ENCODE peak calls at places on chromosomes 3 and 15, in eight cellular contexts. U, A, V, R, P, I, L and G are unnamed samples.

GRCh38 chr3:51799879-51800757 is 21.1 kb upstream of the IQCF6 start:
- DNase-seq in L (peak; percentile 61), R (no peak), V (peak; percentile 86), U (peak; percentile 50), P (peak; percentile 33), A (no peak), I (peak; percentile 66), G (peak; percentile 56)

GRCh38 chr15:71788646-71789579 is 21.4 kb upstream of the NR2E3 start:
- DNase-seq in P (no peak), A (no peak), I (peak; percentile 33), U (no peak), V (no peak), L (no peak), R (no peak), G (no peak)

GRCh38 chr3:57943525-57944312 is 64.5 kb upstream of the FLNB start:
- DNase-seq in P (no peak), A (no peak), R (no peak), L (no peak), U (no peak), I (no peak), V (no peak), G (no peak)

GRCh38 chr15:25830844-25831443 is 32.2 kb downstream of the ATP10A start:
- DNase-seq in I (no peak), L (no peak), A (peak; percentile 71), U (no peak), R (no peak), V (peak; percentile 95), P (no peak), G (no peak)

GRCh38 chr3:40452057-40452456 is 5.1 kb upstream of the RPL14 start:
- DNase-seq in V (no peak), A (no peak), I (no peak), R (no peak), P (no peak), U (no peak), L (no peak), G (no peak)

GRCh38 chr3:127457746-127458145 is 132.8 kb downstream of the TPRA1 start:
- DNase-seq in P (no peak), R (no peak), U (no peak), A (no peak), I (no peak), V (no peak), L (no peak), G (no peak)

GRCh38 chr3:128422762-128423524 is 43.7 kb downstream of the DNAJB8 start:
- DNase-seq in I (peak; percentile 44), R (no peak), L (no peak), P (no peak), V (no peak), A (no peak), U (no peak), G (no peak)

GRCh38 chr15:54045397-54045796 is 67.2 kb downstream of the UNC13C start:
- DNase-seq in R (no peak), I (no peak), A (no peak), P (no peak), U (no peak), L (no peak), V (no peak), G (no peak)

GRCh38 chr3:61589856-61590255 is 28.5 kb downstream of the PTPRG start:
- DNase-seq in A (no peak), U (no peak), P (no peak), R (no peak), L (no peak), V (peak; percentile 94), I (no peak), G (no peak)

GRCh38 chr15:35206060-35206675 is 121.1 kb upstream of the NANOGP8 start:
- DNase-seq in A (no peak), V (peak; percentile 49), L (no peak), I (no peak), P (no peak), R (no peak), U (no peak), G (peak; percentile 36)

GRCh38 chr15:80536231-80536630 is 132.0 kb downstream of the ARNT2 start:
- DNase-seq in A (no peak), I (no peak), V (no peak), L (no peak), U (no peak), R (no peak), P (no peak), G (no peak)

GRCh38 chr3:81218023-81218422 is 543.4 kb downstream of the GBE1 start:
- DNase-seq in P (no peak), U (peak; percentile 8), A (no peak), V (peak; percentile 31), R (no peak), I (peak; percentile 59), L (no peak), G (no peak)

DNA sequence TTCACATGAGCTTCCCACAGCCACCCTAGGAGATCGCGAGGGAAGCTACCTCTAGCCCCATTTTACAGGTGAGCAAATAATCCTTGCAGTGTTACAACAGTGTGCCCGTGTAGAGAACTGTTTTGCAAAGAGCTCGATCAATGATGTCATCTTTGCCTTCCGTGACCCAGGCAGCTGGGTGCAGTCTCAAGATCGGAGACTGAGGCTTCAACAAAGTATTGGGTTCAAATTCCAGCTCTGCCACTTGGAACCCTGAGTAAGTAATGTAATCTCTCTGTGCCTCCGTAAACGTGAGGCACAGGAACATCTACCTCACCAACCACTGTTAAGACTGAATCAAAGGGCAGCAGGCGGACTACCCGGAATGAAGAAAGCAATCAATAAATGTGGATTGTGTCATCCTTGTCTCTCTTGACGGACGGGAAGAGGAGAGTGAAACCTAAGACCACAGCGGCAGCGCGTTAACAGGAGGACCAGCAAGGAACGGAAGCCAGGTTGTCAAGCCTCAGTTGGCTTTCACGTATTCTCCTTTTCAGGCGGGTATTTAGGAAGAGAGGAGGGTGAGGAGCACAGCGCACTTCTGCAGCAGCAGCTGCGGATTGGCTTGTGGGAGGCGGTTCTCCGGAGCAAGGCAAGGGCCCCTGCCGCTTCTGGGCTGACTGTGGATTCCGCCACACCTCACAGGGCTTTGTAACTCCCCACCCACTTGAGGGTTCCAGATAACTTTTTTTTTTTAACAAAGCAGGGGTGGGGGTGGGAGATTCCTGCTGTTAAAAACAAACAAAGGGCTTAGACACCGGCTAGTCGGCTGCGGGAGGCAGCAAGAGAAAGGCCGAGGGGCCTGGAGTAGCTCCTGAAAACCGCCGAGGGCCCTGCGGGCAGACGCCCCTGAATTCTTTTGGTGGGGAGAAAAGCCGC is 1.5 kb upstream of the SMAD3 start:
- DNase-seq in U (peak; percentile 82), L (no peak), R (peak; percentile 77), P (no peak), V (no peak), I (peak; percentile 93), A (peak; percentile 67), G (no peak)
- H3K4me3 ChIP-seq in U (peak overlapping the region; percentile 88), L (peak overlapping the region; percentile 26), R (no peak overlapping the region), P (peak overlapping the region; percentile 96), V (no peak overlapping the region), I (peak overlapping the region; percentile 73), A (peak overlapping the region; percentile 91), G (no peak overlapping the region)

GRCh38 chr3:30940740-30941139 is 46.3 kb upstream of the GADL1 start:
- DNase-seq in U (no peak), A (no peak), V (no peak), P (no peak), R (no peak), L (no peak), I (no peak), G (no peak)
- H3K4me3 ChIP-seq in U (no peak overlapping the region), A (no peak overlapping the region), V (no peak overlapping the region), P (no peak overlapping the region), R (no peak overlapping the region), L (no peak overlapping the region), I (no peak overlapping the region), G (no peak overlapping the region)

DNA sequence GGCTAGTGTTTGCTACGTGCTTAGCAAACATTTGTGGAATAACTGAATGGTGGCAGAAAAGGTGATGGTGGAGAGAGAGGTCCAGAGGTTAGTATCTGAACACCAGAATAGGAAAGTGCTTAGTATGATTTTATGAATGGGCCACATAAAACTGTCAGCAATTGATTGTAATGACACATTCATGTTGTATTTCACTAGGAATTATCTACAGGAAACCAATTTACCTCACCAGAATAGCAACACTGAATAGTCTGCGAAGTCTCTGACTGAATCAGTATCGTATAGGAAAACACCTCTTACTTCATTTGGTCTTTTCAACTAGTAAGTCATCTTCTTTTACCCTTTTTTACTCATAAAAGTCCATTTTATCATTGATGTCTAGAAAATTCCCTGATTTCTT is 8.2 kb upstream of the ATP11B start:
- DNase-seq in U (no peak), P (no peak), L (no peak), A (no peak), V (no peak), I (no peak), R (no peak), G (no peak)
- H3K4me3 ChIP-seq in U (no peak overlapping the region), P (no peak overlapping the region), L (no peak overlapping the region), A (no peak overlapping the region), V (no peak overlapping the region), I (no peak overlapping the region), R (no peak overlapping the region), G (no peak overlapping the region)

DNA sequence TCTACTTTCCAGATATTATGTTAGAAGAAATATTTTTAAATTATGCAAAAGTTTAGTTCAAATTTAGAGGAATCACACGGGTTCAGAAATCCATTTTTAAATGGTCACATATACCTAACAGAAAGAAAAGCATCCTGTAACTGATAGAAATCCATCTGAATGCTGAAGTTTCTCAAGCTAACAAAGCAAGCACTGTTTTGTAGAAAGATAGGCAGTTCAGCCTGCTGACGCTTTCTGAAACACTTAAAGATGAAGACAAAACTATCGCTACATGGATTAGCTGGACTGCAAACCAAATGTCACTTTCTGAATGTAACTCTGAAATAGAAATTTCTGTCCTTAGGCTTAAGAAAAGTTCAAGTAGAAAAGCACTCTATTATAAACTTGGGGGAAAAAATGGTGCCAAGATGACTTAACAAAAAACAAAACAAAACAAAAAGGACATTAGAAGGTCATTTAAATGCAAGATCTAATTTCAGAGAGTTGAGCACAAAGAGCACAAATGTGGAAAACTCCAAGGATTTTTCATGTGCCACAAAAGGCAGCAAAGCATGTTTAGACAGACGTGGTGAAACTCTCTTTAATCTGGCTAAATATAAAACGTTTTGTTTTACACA is 1.3 kb downstream of the PLOD2 start:
- DNase-seq in L (no peak), V (no peak), I (no peak), R (no peak), P (no peak), A (no peak), U (no peak), G (no peak)
- H3K4me3 ChIP-seq in L (no peak overlapping the region), V (peak overlapping the region; percentile 87), I (peak overlapping the region; percentile 85), R (peak overlapping the region; percentile 61), P (peak overlapping the region; percentile 70), A (peak overlapping the region; percentile 85), U (peak overlapping the region; percentile 65), G (peak overlapping the region; percentile 84)